ENCODE peak calls at places on chromosomes 3 and 15, in nine cellular contexts. V is HCT116; T is tibial artery; O is Peyer's patch; J is psoas muscle; P is upper lobe of left lung; A is CD8-positive, alpha-beta T cell; C is thoracic aorta; L is mucosa of descending colon. X is an unnamed sample. For H3K4me1, the result is how much of the 10 kb centered on the place peaks cover.

GRCh38 chr3:126851382-126851781 is 131.5 kb upstream of the PLXNA1 start:
- DNase-seq in A (no peak), P (no peak), J (no peak), C (no peak), T (no peak), L (no peak), O (no peak), V (no peak), X (no peak)

GRCh38 chr3:204102-204501 is 7.5 kb downstream of the CHL1 start:
- DNase-seq in V (no peak), C (no peak), A (no peak), P (no peak), O (no peak), L (no peak), T (no peak), J (no peak), X (no peak)

GRCh38 chr15:69400850-69401249 is 13.3 kb upstream of the KIF23 start:
- DNase-seq in V (no peak), O (no peak), J (no peak), T (no peak), L (no peak), P (no peak), A (no peak), C (no peak), X (no peak)

GRCh38 chr3:42979044-42979962 is at the start of gene GASK1A:
- DNase-seq in O (peak), P (peak), C (no peak), A (no peak), J (peak), T (peak), V (no peak), L (peak), X (peak)

GRCh38 chr15:77855871-77856270 is 221.6 kb downstream of the TBC1D2B start:
- DNase-seq in V (no peak), P (no peak), J (no peak), L (no peak), T (no peak), A (no peak), O (no peak), C (no peak), X (no peak)

GRCh38 chr3:192957441-192957951 is 39.8 kb upstream of the MB21D2 start:
- DNase-seq in L (no peak), C (peak), J (peak), A (no peak), T (peak), V (no peak), P (no peak), O (no peak), X (no peak)

GRCh38 chr3:89419647-89420141 is 312.3 kb downstream of the EPHA3 start:
- DNase-seq in A (no peak), P (no peak), T (no peak), C (no peak), V (no peak), L (no peak), J (no peak), O (no peak), X (no peak)

GRCh38 chr3:107868449-107868848 is 222.4 kb downstream of the CD47 start:
- DNase-seq in O (no peak), T (no peak), L (no peak), J (no peak), P (no peak), V (no peak), A (no peak), C (no peak), X (no peak)

GRCh38 chr3:177420643-177421042 is 223.4 kb upstream of the TBL1XR1 start:
- DNase-seq in C (no peak), T (no peak), O (no peak), A (no peak), J (no peak), V (no peak), P (no peak), L (no peak), X (peak)

GRCh38 chr15:92421980-92422379 is 28.3 kb downstream of the ST8SIA2 start:
- DNase-seq in P (no peak), V (no peak), T (no peak), L (no peak), C (no peak), O (no peak), A (no peak), J (no peak), X (no peak)

GRCh38 chr15:67504796-67505195 is 16.1 kb upstream of the C15orf61 start:
- DNase-seq in T (no peak), A (no peak), C (no peak), P (no peak), J (no peak), V (no peak), L (no peak), O (no peak), X (no peak)

GRCh38 chr3:104521606-104522336 is 844.9 kb upstream of the ALCAM start:
- DNase-seq in C (no peak), J (no peak), P (no peak), A (no peak), T (no peak), V (no peak), L (no peak), O (no peak), X (peak)

GRCh38 chr15:35195031-35195430 is 109.9 kb upstream of the NANOGP8 start:
- DNase-seq in J (no peak), P (no peak), O (no peak), L (no peak), A (no peak), V (no peak), C (no peak), T (no peak), X (no peak)

GRCh38 chr15:60531811-60532210 is 52.9 kb upstream of the ICE2 start:
- DNase-seq in P (no peak), J (no peak), O (no peak), L (no peak), C (no peak), A (no peak), V (no peak), T (no peak), X (no peak)

GRCh38 chr15:52960283-52960682 is 170.1 kb upstream of the ONECUT1 start:
- DNase-seq in P (no peak), L (no peak), T (no peak), O (no peak), V (no peak), C (no peak), J (no peak), A (no peak), X (no peak)
- TF ChIP-seq CTCF in P (no peak), L (no peak), T (no peak), O (no peak), V (no peak), C (no peak), J (no peak), A (no peak), X (no peak)

DNA sequence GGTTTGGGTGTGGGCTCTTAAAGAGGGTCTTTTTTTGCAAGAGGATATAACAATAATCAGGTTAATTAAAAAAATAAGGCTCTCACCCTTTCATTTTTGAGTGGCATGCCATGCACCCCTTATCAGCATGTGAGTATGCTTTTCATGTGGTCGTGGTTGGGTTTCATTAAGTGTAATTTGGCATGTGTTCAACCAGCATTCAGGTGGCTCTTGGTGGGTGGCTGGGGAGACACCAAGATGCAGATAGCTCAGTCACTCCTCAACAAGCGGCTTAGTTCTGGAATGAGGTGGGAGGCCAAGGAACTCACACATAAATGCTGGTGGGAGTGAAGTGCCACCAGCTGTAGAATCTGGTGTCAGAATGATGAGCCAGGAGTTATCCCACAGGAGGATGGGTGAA is 66.8 kb downstream of the FLNB start:
- DNase-seq in C (no peak), T (no peak), J (no peak), V (no peak), O (no peak), A (no peak), P (no peak), L (no peak), X (no peak)
- H3K4me1 ChIP-seq in C (under half), T (half or more), J (under half), V (under half), O (under half), A (under half), P (under half), L (under half), X (under half)

GRCh38 chr3:20181276-20181675 is 4.7 kb downstream of the SGO1 start:
- DNase-seq in A (no peak), V (no peak), O (no peak), L (no peak), P (no peak), J (no peak), T (no peak), C (no peak), X (no peak)

GRCh38 chr3:20186600-20187004 is 596 bp upstream of the SGO1 start:
- DNase-seq in J (no peak), P (no peak), L (no peak), O (no peak), V (no peak), A (no peak), C (no peak), T (no peak), X (no peak)

GRCh38 chr3:20185364-20185732 is 658 bp downstream of the SGO1 start:
- DNase-seq in P (no peak), J (no peak), T (no peak), O (no peak), L (peak), V (no peak), A (no peak), C (no peak), X (no peak)

GRCh38 chr3:20182206-20182605 is 3.8 kb downstream of the SGO1 start:
- DNase-seq in V (no peak), T (no peak), A (no peak), P (no peak), L (no peak), C (no peak), J (no peak), O (no peak), X (no peak)

DNA sequence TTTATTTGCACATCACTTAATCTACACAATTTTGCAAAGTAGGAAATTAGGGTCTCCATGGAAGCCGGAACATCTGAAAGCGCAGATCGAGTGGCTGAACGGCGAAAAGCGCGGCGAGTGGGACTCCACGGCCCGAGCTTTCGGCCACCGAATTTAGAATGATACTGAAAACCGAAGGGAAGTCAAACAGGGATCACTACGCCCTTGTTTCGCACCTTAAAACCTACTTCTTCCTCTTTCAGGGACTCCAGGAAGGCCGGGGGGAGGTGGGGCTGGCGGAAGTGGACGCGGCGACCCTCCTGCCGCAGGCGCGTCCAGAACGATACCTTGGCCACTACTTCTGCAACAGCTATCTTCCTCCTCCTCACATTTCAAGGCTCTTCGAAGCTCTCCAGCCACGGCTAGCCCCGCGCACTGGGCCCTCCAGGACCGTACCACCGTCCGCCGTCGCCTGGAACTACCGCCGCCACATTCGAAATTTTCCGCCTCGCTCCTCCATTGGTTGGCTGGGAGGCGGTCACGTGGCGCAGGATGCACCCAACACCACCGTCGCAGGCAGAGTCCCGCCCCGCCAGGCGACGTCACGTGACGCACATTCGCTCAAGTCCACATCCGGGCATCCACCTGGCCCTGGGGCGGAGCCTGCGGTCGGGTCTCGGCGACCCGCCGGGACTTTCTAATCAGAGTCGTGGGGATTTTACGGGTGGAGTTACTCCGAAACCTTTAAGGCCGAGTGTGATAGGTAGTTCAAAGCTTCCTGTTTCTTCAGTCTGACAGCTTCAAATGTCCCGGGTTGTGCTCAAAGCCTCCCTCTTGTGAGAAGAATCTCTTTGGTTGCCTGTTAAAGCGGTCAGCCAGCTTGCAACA is at the start of gene SGO1:
- DNase-seq in C (peak), L (peak), V (peak), P (peak), O (peak), J (peak), A (peak), T (peak), X (peak)
- TF ChIP-seq CTCF in C (no peak), L (peak), V (no peak), P (no peak), O (no peak), J (no peak), A (no peak), T (no peak), X (no peak)

GRCh38 chr15:84741151-84741550 is 7.2 kb upstream of the ZNF592 start:
- DNase-seq in J (no peak), O (peak), L (peak), A (no peak), P (no peak), V (no peak), T (no peak), C (no peak), X (no peak)
- H3K4me1 ChIP-seq in J (under half), O (under half), L (under half), A (under half), P (under half), V (under half), T (under half), C (under half), X (under half)

DNA sequence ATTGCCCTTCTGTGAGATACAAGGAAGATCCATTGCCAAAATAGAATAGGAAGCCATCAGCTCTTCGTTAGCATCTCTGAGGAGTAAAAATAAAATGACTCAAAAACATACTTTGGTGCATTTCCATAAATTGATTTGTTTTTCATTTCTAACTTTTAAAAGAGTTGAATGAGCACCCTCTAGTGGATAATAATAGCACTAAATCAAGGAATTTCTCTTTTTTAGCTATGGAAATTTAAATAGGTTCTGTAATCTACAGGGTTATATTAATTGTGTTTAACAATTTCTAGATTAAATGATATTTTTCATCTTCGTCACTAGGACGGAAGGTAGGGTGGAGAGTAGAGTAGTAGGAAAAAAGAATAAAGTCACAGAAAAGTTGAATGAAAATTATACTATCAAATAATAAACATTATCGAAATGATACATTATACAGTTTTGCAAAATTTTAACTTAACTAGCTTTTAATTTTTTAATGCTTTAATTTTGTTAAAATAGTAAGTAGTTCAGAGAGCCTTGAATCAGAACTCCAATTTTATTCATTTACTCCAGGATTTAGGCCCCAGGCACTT is 6.5 kb downstream of the NSUN3 start:
- DNase-seq in A (no peak), T (no peak), V (no peak), O (no peak), J (no peak), P (no peak), C (no peak), L (no peak), X (no peak)
- TF ChIP-seq CTCF in A (peak), T (peak), V (peak), O (peak), J (peak), P (peak), C (peak), L (no peak), X (peak)

GRCh38 chr3:62999158-62999557 is 123.9 kb upstream of the CADPS start:
- DNase-seq in V (no peak), O (no peak), L (no peak), A (no peak), T (no peak), J (no peak), P (no peak), C (no peak), X (no peak)
- H3K4me1 ChIP-seq in V (under half), O (under half), L (under half), A (under half), T (under half), J (under half), P (under half), C (under half), X (under half)